ENCODE peak calls at places on chromosomes 13 and 19, in six cellular contexts. J, A, L, O, H and E are unnamed samples. For H3K4me1, the result is how much of the 10 kb centered on the place peaks cover.

GRCh38 chr13:45492538-45492937 is 27.8 kb downstream of the COG3 start:
- DNase-seq in J (no peak), L (no peak), A (no peak), H (no peak), O (peak), E (no peak)

GRCh38 chr13:112968910-112969691 is at the start of gene MCF2L:
- DNase-seq in L (peak), H (peak), O (peak), A (peak), J (no peak), E (no peak)

GRCh38 chr13:22967669-22968068 is 213.1 kb upstream of the SGCG start:
- DNase-seq in J (no peak), L (no peak), O (no peak), H (no peak), A (no peak), E (no peak)

GRCh38 chr13:62060570-62060969 is 644.9 kb upstream of the PCDH20 start:
- DNase-seq in A (no peak), O (no peak), L (no peak), J (no peak), H (no peak), E (no peak)

GRCh38 chr13:26602783-26603182 is 45.3 kb downstream of the WASF3 start:
- DNase-seq in L (no peak), O (no peak), A (no peak), J (no peak), H (no peak), E (no peak)

GRCh38 chr13:44351505-44351854 is 22.1 kb upstream of the SERP2 start:
- DNase-seq in A (no peak), L (no peak), H (no peak), O (no peak), J (no peak), E (no peak)

GRCh38 chr13:47249296-47249695 is 352.4 kb upstream of the HTR2A start:
- DNase-seq in O (peak), H (no peak), A (no peak), J (no peak), L (no peak), E (no peak)

GRCh38 chr13:75101997-75102720 is 379.8 kb downstream of the TBC1D4 start:
- DNase-seq in A (no peak), J (no peak), O (peak), L (no peak), H (peak), E (no peak)

GRCh38 chr13:75770164-75771145 is 134.3 kb downstream of the LMO7 start:
- DNase-seq in A (no peak), J (no peak), O (peak), H (no peak), L (no peak), E (no peak)

GRCh38 chr13:76929975-76930374 is 18.3 kb upstream of the ACOD1 start:
- DNase-seq in H (no peak), J (no peak), L (no peak), O (no peak), A (no peak), E (no peak)

GRCh38 chr19:10286803-10287737 is at the start of gene ICAM4:
- DNase-seq in A (peak), J (peak), L (peak), H (peak), O (peak), E (peak)

GRCh38 chr13:65468628-65469027 is 1761.5 kb downstream of the PCDH9 start:
- DNase-seq in J (no peak), A (no peak), O (peak), L (no peak), H (no peak), E (no peak)

GRCh38 chr19:55070755-55071502 is 4.7 kb upstream of the EPS8L1 start:
- DNase-seq in J (no peak), H (no peak), O (peak), A (no peak), L (no peak), E (no peak)

GRCh38 chr13:91358384-91358776 is 10.9 kb downstream of the MIR17HG start:
- DNase-seq in O (no peak), J (no peak), A (no peak), L (no peak), H (no peak), E (no peak)

GRCh38 chr19:35612559-35613321 is at the start of gene HAUS5:
- DNase-seq in H (peak), O (peak), A (peak), L (peak), J (peak), E (peak)
- TF ChIP-seq POLR2A in H (peak), O (no peak), A (peak), L (no peak), J (no peak), E (peak)

GRCh38 chr19:1070931-1071791 is 4.2 kb downstream of the ARHGAP45 start:
- DNase-seq in J (no peak), A (no peak), H (no peak), L (peak), O (no peak), E (no peak)
- H3K4me1 ChIP-seq in J (under half), A (under half), H (under half), L (under half), O (under half), E (under half)

GRCh38 chr19:56842421-56842820 is 1.9 kb upstream of the PEG3 start:
- DNase-seq in A (no peak), H (no peak), O (no peak), J (no peak), L (no peak), E (no peak)

GRCh38 chr19:56839665-56840451 is 668 bp downstream of the PEG3 start:
- DNase-seq in A (peak), J (peak), L (no peak), H (peak), O (no peak), E (peak)

GRCh38 chr19:56841194-56841546 is 644 bp upstream of the PEG3 start:
- DNase-seq in A (no peak), L (no peak), J (no peak), H (no peak), O (no peak), E (no peak)

GRCh38 chr19:56838930-56839664 is 1.4 kb downstream of the PEG3 start:
- DNase-seq in O (no peak), H (peak), L (no peak), J (peak), A (peak), E (peak)

DNA sequence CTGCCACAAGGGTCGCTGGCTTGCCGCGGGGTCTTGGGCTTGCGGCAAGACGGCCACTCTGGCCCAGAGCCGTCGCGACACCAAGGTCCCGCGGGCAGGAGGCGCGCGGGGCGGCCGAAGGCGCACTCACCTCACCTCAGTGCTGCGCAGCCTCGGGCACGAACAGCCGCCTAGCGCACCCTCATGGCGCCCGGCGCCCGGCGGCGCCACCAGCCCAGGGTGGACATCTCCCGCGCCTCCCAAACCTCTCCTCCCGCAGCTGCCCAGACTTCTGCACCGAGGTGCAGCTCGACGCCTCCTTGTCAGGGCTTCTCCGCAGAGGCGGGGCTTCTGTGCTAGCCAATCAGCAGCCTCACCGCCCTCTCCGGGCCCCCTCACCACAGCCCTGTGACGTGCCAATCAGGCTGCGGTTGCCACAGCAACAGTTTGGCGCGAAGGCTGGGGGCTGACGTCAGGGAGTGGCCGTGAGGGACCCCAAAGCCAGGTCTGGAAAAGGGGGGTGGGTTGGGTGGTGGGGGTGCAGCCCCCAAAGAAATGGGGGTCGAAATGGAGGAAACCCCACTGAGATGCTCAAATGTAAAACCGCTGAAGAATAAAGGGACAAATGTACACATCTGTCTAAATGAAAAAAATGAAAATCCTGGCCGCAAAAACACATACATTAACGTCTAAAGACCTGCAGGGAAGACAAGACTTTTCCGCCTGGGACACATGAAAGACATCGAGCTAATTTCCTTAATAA is at the start of the genes PEG3 and ZIM2:
- DNase-seq in A (peak), J (peak), H (no peak), L (no peak), O (no peak), E (peak)
- TF ChIP-seq POLR2A in A (peak), J (no peak), H (no peak), L (no peak), O (no peak), E (peak)

DNA sequence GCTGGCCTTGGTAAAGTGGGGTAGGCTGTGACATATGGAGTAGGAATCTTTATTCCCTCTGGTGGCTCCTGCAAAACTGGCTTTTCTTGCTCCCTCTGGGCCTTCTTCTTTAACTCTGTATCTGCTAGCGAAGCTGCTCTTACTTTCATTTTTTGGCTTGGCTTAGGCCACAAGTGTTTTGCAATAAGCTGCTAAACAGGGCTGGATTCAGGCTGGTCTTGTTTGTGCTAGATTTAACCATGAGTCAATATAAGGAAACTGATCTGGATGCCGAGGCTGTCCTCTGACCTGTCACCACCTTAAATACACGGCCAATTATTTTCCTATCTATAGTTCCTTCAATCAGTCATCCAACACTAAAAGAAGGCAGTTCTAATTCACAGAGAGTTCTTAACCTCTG is 42.4 kb downstream of the ZNF493 start:
- DNase-seq in J (peak), O (no peak), A (no peak), H (no peak), L (no peak), E (peak)
- H3K4me1 ChIP-seq in J (under half), O (under half), A (under half), H (under half), L (under half), E (under half)

GRCh38 chr19:5719961-5720790 is at the start of the genes CATSPERD and LONP1:
- DNase-seq in O (peak), L (peak), J (peak), H (peak), A (peak), E (peak)
- TF ChIP-seq POLR2A in O (peak), L (peak), J (peak), H (peak), A (peak), E (peak)

DNA sequence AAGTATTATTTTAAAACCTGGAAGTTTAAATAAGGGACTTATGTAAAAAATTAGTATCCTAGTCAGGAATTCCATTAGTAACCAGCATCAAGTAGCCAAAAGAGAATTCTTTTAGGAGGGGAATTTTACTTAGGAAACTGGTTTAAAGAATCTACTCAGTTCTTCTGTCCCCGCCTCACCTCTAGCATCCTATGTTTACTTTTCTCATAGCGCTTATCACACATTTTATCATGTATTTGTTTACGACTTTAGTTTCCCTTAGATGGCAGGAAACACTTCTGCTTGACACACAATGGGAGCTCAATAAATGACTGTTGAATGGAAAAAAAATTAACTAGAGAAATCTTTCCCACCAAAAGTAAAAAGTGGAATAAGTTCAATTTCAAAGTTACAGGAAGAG is 229.1 kb downstream of the KLF5 start:
- DNase-seq in J (no peak), O (no peak), L (no peak), A (no peak), H (no peak), E (no peak)
- H3K4me1 ChIP-seq in J (under half), O (under half), L (under half), A (under half), H (under half), E (under half)

DNA sequence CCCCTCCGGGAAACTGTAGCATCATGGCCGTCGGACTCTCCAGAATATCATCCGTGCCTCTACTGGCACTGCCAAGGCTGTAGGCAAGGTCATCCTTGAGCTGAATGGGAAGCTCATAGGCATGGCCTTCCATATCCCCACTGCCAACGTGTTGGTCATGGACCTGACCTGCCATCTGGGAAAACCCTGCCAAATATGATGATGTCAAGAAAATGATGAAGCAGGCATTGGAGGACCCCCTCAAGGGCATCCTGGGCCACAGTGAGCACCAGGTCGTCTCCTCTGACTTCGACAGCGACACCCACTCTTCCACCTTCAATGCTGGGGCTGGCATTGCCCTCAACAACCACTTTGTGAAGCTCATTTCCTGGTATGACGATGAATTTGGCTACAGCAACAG is 41.9 kb upstream of the CALM3 start:
- DNase-seq in A (no peak), L (no peak), O (no peak), H (no peak), J (no peak), E (no peak)
- TF ChIP-seq POLR2A in A (no peak), L (no peak), O (no peak), H (no peak), J (no peak), E (no peak)

GRCh38 chr19:8573316-8573715 is 3.9 kb downstream of the MYO1F start:
- DNase-seq in O (no peak), J (no peak), H (no peak), A (no peak), L (no peak), E (no peak)
- H3K4me1 ChIP-seq in O (under half), J (under half), H (under half), A (under half), L (under half), E (under half)

DNA sequence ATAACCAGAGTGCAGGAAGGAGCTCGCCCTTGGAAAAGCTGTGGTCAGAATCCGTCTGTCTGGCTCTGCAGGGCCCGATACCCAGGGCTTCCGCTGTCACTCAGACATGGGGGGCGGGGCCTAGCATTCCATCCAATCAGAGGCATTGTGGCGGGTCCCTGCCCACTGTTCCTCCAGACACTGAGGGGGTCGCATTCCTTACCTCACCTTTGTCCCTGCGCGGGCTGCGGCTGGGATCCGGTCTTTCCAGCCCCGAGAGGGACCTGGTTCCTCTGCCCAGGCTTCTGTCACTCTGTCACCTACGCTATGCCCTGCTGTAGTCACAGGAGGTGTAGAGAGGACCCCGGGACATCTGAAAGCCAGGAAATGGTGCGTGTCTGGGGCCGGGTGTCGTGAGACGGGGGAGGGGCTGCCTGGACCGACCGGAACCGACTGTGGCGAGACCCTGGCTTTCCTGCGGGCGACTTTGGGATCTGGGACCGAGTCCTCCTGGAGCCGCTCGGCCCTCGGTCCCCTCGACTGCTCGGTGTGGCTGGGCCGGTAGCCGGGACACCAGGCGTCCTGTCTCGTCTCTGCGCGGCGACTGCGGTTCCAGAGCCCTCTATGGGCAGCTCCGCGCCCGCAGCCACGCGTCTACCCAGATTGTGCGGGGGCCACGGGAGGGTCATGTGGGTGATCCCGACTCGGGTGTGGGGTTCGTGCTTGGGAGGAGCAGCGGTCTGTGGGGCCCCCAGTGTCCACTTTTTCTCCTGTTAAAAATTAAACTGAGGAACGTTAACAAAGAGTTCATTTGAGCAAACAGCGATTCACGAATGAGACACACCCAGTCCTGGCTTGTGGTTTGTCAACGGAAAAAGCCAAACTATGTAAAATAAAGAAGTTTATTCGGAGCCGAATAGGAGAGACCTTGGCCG is at the start of gene ZNF69:
- DNase-seq in A (peak), L (peak), O (peak), J (peak), H (peak), E (peak)
- TF ChIP-seq POLR2A in A (peak), L (peak), O (no peak), J (no peak), H (no peak), E (peak)